ENCODE peak calls at places on chromosomes 12 and 14, in four cellular contexts. B, X, U and A are unnamed samples.

GRCh38 chr12:46526231-46526630 is 153.7 kb upstream of the SLC38A2 start:
- DNase-seq in B (no peak), X (no peak), U (no peak), A (no peak)

GRCh38 chr14:61861320-61861865 is 99.2 kb downstream of the SNAPC1 start:
- DNase-seq in B (no peak), X (no peak), U (no peak), A (no peak)

GRCh38 chr14:91349481-91350074 is 68.0 kb downstream of the CCDC88C start:
- DNase-seq in B (no peak), X (no peak), U (no peak), A (no peak)

GRCh38 chr14:75053396-75054289 is 2.4 kb upstream of the MLH3 start:
- DNase-seq in B (no peak), X (no peak), U (no peak), A (no peak)

GRCh38 chr14:103521438-103521961 is 1.1 kb downstream of the CKB start:
- DNase-seq in B (no peak), X (no peak), U (no peak), A (no peak)

GRCh38 chr12:11853126-11853525 is 203.7 kb downstream of the ETV6 start:
- DNase-seq in B (no peak), X (no peak), U (no peak), A (no peak)

GRCh38 chr14:89309670-89310177 is 107.3 kb downstream of the FOXN3 start:
- DNase-seq in B (no peak), X (no peak), U (no peak), A (no peak)

GRCh38 chr12:85468356-85469157 is 188.5 kb downstream of the ALX1 start:
- DNase-seq in B (peak), X (peak), U (no peak), A (no peak)

GRCh38 chr12:26831959-26832816 is 806 bp downstream of the ITPR2 start:
- DNase-seq in B (peak), X (peak), U (peak), A (peak)

GRCh38 chr12:20411309-20411708 is 43.0 kb downstream of the PDE3A start:
- DNase-seq in B (no peak), X (no peak), U (no peak), A (no peak)

GRCh38 chr14:92549853-92550244 is 36.3 kb downstream of the RIN3 start:
- DNase-seq in B (no peak), X (no peak), U (no peak), A (peak)

GRCh38 chr12:45170456-45171042 is 45.3 kb upstream of the ANO6 start:
- DNase-seq in B (no peak), X (peak), U (peak), A (no peak)

DNA sequence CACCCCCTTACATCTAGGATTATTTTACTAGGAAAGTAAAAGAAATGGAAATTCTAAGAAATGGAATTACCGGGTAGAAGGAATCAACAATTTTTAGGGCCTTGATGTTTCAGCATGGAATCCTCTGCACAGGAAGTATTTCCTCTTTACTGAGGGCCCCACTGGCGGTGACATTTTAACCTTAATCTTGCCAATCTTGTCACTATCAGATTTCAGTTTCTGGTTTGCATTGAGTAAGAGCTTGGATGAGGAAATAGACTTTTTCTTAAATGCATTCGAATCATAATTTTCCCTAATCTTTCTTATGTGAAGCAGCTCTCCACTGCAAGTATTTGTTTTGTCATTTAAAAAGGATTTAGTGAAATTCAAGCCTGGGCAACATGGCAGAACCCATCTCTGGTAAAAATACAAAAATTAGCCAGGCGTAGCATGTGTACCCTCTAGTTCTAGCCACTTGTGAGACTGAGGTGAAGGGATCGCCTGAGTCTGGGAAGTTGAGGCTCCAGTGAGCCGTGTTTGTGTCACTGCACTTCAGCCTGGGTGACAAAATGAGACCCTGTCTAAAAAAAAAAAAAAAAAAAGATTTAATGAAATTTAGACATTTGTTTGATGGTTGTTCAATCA is 40.7 kb downstream of the TPCN1 start:
- DNase-seq in B (no peak), X (no peak), U (no peak), A (no peak)
- H3K27ac ChIP-seq in B (no peak), X (no peak), U (no peak), A (no peak)

GRCh38 chr14:54489318-54489683 is 521 bp upstream of the GMFB start:
- DNase-seq in B (no peak), X (no peak), U (no peak), A (no peak)

GRCh38 chr14:54486685-54487084 is 2.1 kb downstream of the GMFB start:
- DNase-seq in B (no peak), X (no peak), U (no peak), A (no peak)

GRCh38 chr14:54488646-54489317 is at the start of gene GMFB:
- DNase-seq in B (peak), X (peak), U (peak), A (peak)

GRCh38 chr14:54487771-54488170 is 1.0 kb downstream of the GMFB start:
- DNase-seq in B (no peak), X (no peak), U (no peak), A (no peak)

GRCh38 chr14:54488318-54488645 is 498 bp downstream of the GMFB start:
- DNase-seq in B (no peak), X (no peak), U (no peak), A (no peak)
- TF ChIP-seq CTCF in B (no peak), X (no peak), U (no peak), A (no peak)

DNA sequence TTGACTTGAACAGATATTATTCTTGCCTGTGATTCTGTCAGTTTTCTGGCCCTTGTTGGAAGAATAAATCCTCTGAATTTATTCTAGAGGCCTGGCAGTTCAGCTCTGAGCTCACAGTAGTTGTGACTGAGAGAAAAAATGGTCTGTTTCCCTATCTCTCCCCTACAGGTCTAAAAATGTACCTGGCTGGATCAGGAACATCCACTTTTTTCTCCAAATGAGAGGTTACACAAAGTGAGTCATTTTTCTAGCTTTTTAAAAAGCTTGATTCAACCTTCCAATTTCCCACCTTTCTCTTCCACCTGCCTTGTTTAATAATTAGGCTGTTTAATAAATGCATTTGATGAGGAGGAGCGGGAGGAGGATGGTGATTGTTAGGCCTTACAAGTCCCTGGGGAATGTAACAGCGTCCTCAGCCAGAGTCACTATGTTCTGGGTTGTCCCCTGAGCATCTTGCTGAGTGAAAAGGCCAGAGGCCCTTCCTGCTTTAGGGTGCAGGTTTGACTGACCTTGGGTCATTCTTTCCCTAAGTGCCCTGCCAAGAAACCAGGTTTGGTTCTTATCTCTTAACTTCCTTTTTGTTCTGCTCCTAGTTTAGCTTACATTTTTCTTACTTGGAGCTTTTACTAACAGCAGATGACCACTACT is 91.7 kb upstream of the FUT8 start:
- DNase-seq in B (no peak), X (no peak), U (no peak), A (no peak)
- H3K4me3 ChIP-seq in B (no peak), X (no peak), U (no peak), A (no peak)

GRCh38 chr12:41437578-41437977 is 249.5 kb downstream of the PDZRN4 start:
- DNase-seq in B (no peak), X (no peak), U (no peak), A (no peak)
- H3K27ac ChIP-seq in B (no peak), X (no peak), U (no peak), A (no peak)

GRCh38 chr12:105637470-105637869 is 307.0 kb downstream of the C12orf75 start:
- DNase-seq in B (no peak), X (no peak), U (no peak), A (no peak)

GRCh38 chr12:105644770-105645169 is 314.3 kb downstream of the C12orf75 start:
- DNase-seq in B (no peak), X (no peak), U (no peak), A (no peak)

GRCh38 chr12:105640780-105641179 is 310.3 kb downstream of the C12orf75 start:
- DNase-seq in B (no peak), X (no peak), U (no peak), A (no peak)

DNA sequence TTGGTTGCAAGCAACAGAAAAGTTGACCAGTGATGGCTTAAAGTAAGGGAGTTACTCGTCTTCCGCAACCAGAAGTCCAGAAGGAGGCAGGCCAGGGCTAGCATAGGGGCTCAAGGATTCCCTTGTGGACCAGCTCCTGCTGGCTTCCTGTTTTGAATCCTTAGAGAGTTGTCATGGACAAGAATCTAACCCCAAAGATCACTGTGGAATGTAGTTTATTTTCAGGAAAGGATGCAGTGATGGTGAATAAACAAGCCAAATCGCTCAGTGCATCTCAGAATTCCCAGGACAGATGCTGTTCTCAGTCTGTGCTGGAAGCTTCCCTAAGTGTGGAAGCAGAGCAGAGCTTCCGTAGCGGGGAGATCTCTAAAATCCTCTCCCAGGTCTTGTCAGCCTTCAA is 311.3 kb downstream of the C12orf75 start:
- DNase-seq in B (no peak), X (no peak), U (no peak), A (no peak)
- TF ChIP-seq CTCF in B (no peak), X (no peak), U (no peak), A (no peak)

DNA sequence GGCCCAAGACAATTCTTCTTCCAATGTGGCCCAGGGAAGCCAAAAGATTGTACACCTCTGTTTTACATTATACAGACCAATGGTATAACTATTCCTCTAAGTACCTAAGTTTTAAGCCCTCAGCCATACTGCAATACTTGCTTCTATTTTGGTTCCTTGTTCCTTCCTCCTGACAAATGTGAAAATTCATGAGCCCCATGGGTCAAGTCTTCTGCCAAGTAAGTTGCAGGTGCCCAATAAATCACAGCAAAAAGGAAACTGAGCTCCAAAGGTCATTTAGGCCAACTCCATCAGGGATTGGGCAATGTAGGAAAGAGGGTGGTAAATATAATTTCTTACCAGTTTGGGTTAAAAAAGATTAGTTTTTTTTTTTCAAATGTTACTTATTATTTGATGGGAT is 57.7 kb upstream of the NPFF start:
- DNase-seq in B (no peak), X (no peak), U (no peak), A (no peak)
- H3K4me3 ChIP-seq in B (no peak), X (no peak), U (no peak), A (no peak)

GRCh38 chr12:57127710-57128518 is at the start of gene LRP1:
- DNase-seq in B (peak), X (peak), U (peak), A (peak)

GRCh38 chr12:57126561-57126960 is 1.7 kb upstream of the LRP1 start:
- DNase-seq in B (no peak), X (no peak), U (no peak), A (no peak)

GRCh38 chr12:57129311-57130288 is 1.3 kb downstream of the LRP1 start:
- DNase-seq in B (peak), X (no peak), U (no peak), A (no peak)

GRCh38 chr12:57127101-57127709 is 1.1 kb upstream of the LRP1 start:
- DNase-seq in B (no peak), X (peak), U (peak), A (no peak)

GRCh38 chr12:57128519-57129247 is 400 bp downstream of the LRP1 start:
- DNase-seq in B (no peak), X (no peak), U (no peak), A (no peak)
- H3K27ac ChIP-seq in B (peak), X (no peak), U (no peak), A (peak)

GRCh38 chr12:32702470-32702869 is 23.4 kb downstream of the DNM1L start:
- DNase-seq in B (no peak), X (no peak), U (no peak), A (no peak)

GRCh38 chr12:32706337-32707024 is 27.4 kb downstream of the DNM1L start:
- DNase-seq in B (no peak), X (no peak), U (no peak), A (no peak)

GRCh38 chr12:32708926-32709325 is 29.8 kb downstream of the DNM1L start:
- DNase-seq in B (no peak), X (no peak), U (no peak), A (no peak)

DNA sequence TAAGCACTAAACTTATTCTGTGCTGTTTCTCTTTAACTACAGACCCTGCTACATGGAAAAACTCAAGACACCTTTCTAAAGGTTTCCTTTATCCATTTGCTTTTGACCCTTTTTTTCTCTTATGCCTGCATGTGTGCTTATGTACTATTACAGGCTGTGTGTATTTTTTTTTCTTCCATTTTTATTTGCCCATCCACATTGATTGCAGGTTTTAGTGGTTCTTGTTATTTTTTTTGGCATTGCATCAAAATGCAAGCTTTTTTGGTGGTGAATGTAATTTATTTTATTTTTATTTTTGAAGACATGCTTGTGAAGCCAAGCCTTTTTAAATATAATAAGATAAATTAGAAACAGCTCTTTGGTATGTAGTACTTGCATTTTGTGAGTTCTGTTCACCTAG is 26.7 kb downstream of the DNM1L start:
- DNase-seq in B (no peak), X (no peak), U (no peak), A (no peak)
- TF ChIP-seq CTCF in B (no peak), X (no peak), U (no peak), A (no peak)